ENCODE peak calls at places on chromosomes 16 and 17, in four cellular contexts. I, G, B and A are unnamed samples.

GRCh38 chr17:8572767-8573166 is 57.8 kb downstream of the MYH10 start:
- DNase-seq in G (peak; percentile 11), I (no peak), B (no peak), A (no peak)

GRCh38 chr17:2150871-2151270 is 96.0 kb downstream of the HIC1 start:
- DNase-seq in G (no peak), I (no peak), B (no peak), A (no peak)

GRCh38 chr17:48375356-48375755 is 54.7 kb downstream of the SKAP1 start:
- DNase-seq in G (peak; percentile 96), I (no peak), B (no peak), A (no peak)

GRCh38 chr16:1311738-1312458 is 2.5 kb downstream of the UBE2I start:
- DNase-seq in G (no peak), B (no peak), I (no peak), A (no peak)

GRCh38 chr16:4859900-4860255 is 12.6 kb downstream of the UBN1 start:
- DNase-seq in I (no peak), G (no peak), B (no peak), A (peak; percentile 48)

GRCh38 chr17:45430738-45431530 is 1.7 kb downstream of the ARHGAP27 start:
- DNase-seq in B (no peak), G (no peak), I (peak; percentile 86), A (no peak)

GRCh38 chr17:35612924-35613521 is 25.9 kb downstream of the AP2B1 start:
- DNase-seq in B (no peak), G (peak; percentile 57), I (peak; percentile 70), A (peak; percentile 17)

GRCh38 chr16:50946606-50947005 is 204.5 kb downstream of the SALL1 start:
- DNase-seq in B (no peak), G (no peak), I (no peak), A (no peak)

GRCh38 chr17:38922538-38923291 is 2.7 kb upstream of the LASP1NB start:
- DNase-seq in I (peak; percentile 76), G (peak; percentile 61), B (no peak), A (no peak)

GRCh38 chr16:30380801-30381208 is 1.6 kb downstream of the SEPTIN1 start:
- DNase-seq in G (no peak), B (no peak), I (no peak), A (no peak)

GRCh38 chr17:27782791-27783206 is 17.5 kb downstream of the NOS2 start:
- DNase-seq in G (no peak), I (no peak), B (no peak), A (no peak)

GRCh38 chr17:82495844-82496528 is 23.5 kb upstream of the FOXK2 start:
- DNase-seq in I (peak; percentile 70), G (no peak), B (no peak), A (no peak)

GRCh38 chr16:4262303-4262835 is 10.5 kb downstream of the TFAP4 start:
- DNase-seq in B (no peak), I (no peak), G (no peak), A (no peak)

GRCh38 chr16:87329436-87330256 is 12.5 kb upstream of the C16orf95 start:
- DNase-seq in G (no peak), I (no peak), B (no peak), A (no peak)

GRCh38 chr16:31460582-31461002 is 1.3 kb downstream of the ARMC5 start:
- DNase-seq in I (peak; percentile 78), B (no peak), G (peak; percentile 62), A (no peak)

GRCh38 chr16:86494565-86495356 is 15.6 kb upstream of the FOXF1 start:
- DNase-seq in I (peak; percentile 54), G (no peak), B (no peak), A (no peak)